ENCODE peak calls at places on chromosome 3, in nine cellular contexts. One of them, this sample, is unnamed.

GRCh38 chr3:123068227-123069020 is 1.6 kb downstream of the PDIA5 start:
- DNase-seq in neural crest cell: no peak
- DNase-seq in head of caudate nucleus: no peak
- DNase-seq in NCI-H1092 treated with DMSO at 0.1 percent for 48 hours: no peak
- DNase-seq in neural progenitor cell: no peak
- DNase-seq in stimulated activated naive CD4-positive, alpha-beta T cell: no peak
- DNase-seq in heart left ventricle: no peak
- DNase-seq in SIG-M5: no peak
- DNase-seq in NCI-H2081: no peak
- DNase-seq in this sample: no peak

GRCh38 chr3:49469037-49469875 is 811 bp upstream of the DAG1 start:
- DNase-seq in neural crest cell: peak; percentile 58
- DNase-seq in head of caudate nucleus: peak; percentile 19
- DNase-seq in NCI-H1092 treated with DMSO at 0.1 percent for 48 hours: no peak
- DNase-seq in neural progenitor cell: peak; percentile 90
- DNase-seq in stimulated activated naive CD4-positive, alpha-beta T cell: no peak
- DNase-seq in heart left ventricle: peak; percentile 92
- DNase-seq in SIG-M5: no peak
- DNase-seq in NCI-H2081: peak; percentile 24
- DNase-seq in this sample: peak; percentile 83

GRCh38 chr3:30511524-30512278 is 94.7 kb upstream of the TGFBR2 start:
- DNase-seq in neural crest cell: no peak
- DNase-seq in head of caudate nucleus: no peak
- DNase-seq in NCI-H1092 treated with DMSO at 0.1 percent for 48 hours: no peak
- DNase-seq in neural progenitor cell: no peak
- DNase-seq in stimulated activated naive CD4-positive, alpha-beta T cell: no peak
- DNase-seq in heart left ventricle: peak; percentile 34
- DNase-seq in SIG-M5: no peak
- DNase-seq in NCI-H2081: no peak
- DNase-seq in this sample: peak; percentile 83

GRCh38 chr3:114775395-114775794 is 371.7 kb downstream of the ZBTB20 start:
- DNase-seq in neural crest cell: no peak
- DNase-seq in head of caudate nucleus: no peak
- DNase-seq in NCI-H1092 treated with DMSO at 0.1 percent for 48 hours: no peak
- DNase-seq in neural progenitor cell: no peak
- DNase-seq in stimulated activated naive CD4-positive, alpha-beta T cell: no peak
- DNase-seq in heart left ventricle: no peak
- DNase-seq in SIG-M5: no peak
- DNase-seq in NCI-H2081: no peak
- DNase-seq in this sample: no peak

GRCh38 chr3:46665763-46666470 is 27.6 kb downstream of the ALS2CL start:
- DNase-seq in neural crest cell: no peak
- DNase-seq in head of caudate nucleus: no peak
- DNase-seq in NCI-H1092 treated with DMSO at 0.1 percent for 48 hours: peak; percentile 52
- DNase-seq in neural progenitor cell: no peak
- DNase-seq in stimulated activated naive CD4-positive, alpha-beta T cell: no peak
- DNase-seq in heart left ventricle: no peak
- DNase-seq in SIG-M5: no peak
- DNase-seq in NCI-H2081: peak; percentile 51
- DNase-seq in this sample: no peak

GRCh38 chr3:117285721-117286120 is 576.1 kb downstream of the TUSC7 start:
- DNase-seq in neural crest cell: no peak
- DNase-seq in head of caudate nucleus: no peak
- DNase-seq in NCI-H1092 treated with DMSO at 0.1 percent for 48 hours: peak; percentile 73
- DNase-seq in neural progenitor cell: no peak
- DNase-seq in stimulated activated naive CD4-positive, alpha-beta T cell: no peak
- DNase-seq in heart left ventricle: no peak
- DNase-seq in SIG-M5: no peak
- DNase-seq in NCI-H2081: no peak
- DNase-seq in this sample: no peak

GRCh38 chr3:126539558-126540250 is 15.7 kb downstream of the CHST13 start:
- DNase-seq in neural crest cell: no peak
- DNase-seq in head of caudate nucleus: no peak
- DNase-seq in NCI-H1092 treated with DMSO at 0.1 percent for 48 hours: no peak
- DNase-seq in neural progenitor cell: no peak
- DNase-seq in stimulated activated naive CD4-positive, alpha-beta T cell: no peak
- DNase-seq in heart left ventricle: peak; percentile 15
- DNase-seq in SIG-M5: no peak
- DNase-seq in NCI-H2081: no peak
- DNase-seq in this sample: no peak

GRCh38 chr3:150373234-150373633 is 34.9 kb upstream of the TSC22D2 start:
- DNase-seq in neural crest cell: no peak
- DNase-seq in head of caudate nucleus: no peak
- DNase-seq in NCI-H1092 treated with DMSO at 0.1 percent for 48 hours: no peak
- DNase-seq in neural progenitor cell: no peak
- DNase-seq in stimulated activated naive CD4-positive, alpha-beta T cell: no peak
- DNase-seq in heart left ventricle: no peak
- DNase-seq in SIG-M5: no peak
- DNase-seq in NCI-H2081: no peak
- DNase-seq in this sample: no peak

GRCh38 chr3:14410501-14411165 is 8.2 kb downstream of the SLC6A6 start:
- DNase-seq in neural crest cell: no peak
- DNase-seq in head of caudate nucleus: no peak
- DNase-seq in NCI-H1092 treated with DMSO at 0.1 percent for 48 hours: no peak
- DNase-seq in neural progenitor cell: no peak
- DNase-seq in stimulated activated naive CD4-positive, alpha-beta T cell: no peak
- DNase-seq in heart left ventricle: no peak
- DNase-seq in SIG-M5: peak; percentile 53
- DNase-seq in NCI-H2081: no peak
- DNase-seq in this sample: peak; percentile 99

GRCh38 chr3:195352895-195353488 is 82.0 kb upstream of the XXYLT1 start:
- DNase-seq in neural crest cell: no peak
- DNase-seq in head of caudate nucleus: no peak
- DNase-seq in NCI-H1092 treated with DMSO at 0.1 percent for 48 hours: no peak
- DNase-seq in neural progenitor cell: no peak
- DNase-seq in stimulated activated naive CD4-positive, alpha-beta T cell: no peak
- DNase-seq in heart left ventricle: no peak
- DNase-seq in SIG-M5: no peak
- DNase-seq in NCI-H2081: no peak
- DNase-seq in this sample: peak; percentile 51

GRCh38 chr3:118968111-118968510 is 66.5 kb downstream of the IGSF11 start:
- DNase-seq in neural crest cell: no peak
- DNase-seq in head of caudate nucleus: no peak
- DNase-seq in NCI-H1092 treated with DMSO at 0.1 percent for 48 hours: no peak
- DNase-seq in neural progenitor cell: peak; percentile 30
- DNase-seq in stimulated activated naive CD4-positive, alpha-beta T cell: no peak
- DNase-seq in heart left ventricle: no peak
- DNase-seq in SIG-M5: no peak
- DNase-seq in NCI-H2081: no peak
- DNase-seq in this sample: no peak

GRCh38 chr3:94303897-94304296 is 241.0 kb downstream of the NSUN3 start:
- DNase-seq in neural crest cell: no peak
- DNase-seq in head of caudate nucleus: no peak
- DNase-seq in NCI-H1092 treated with DMSO at 0.1 percent for 48 hours: no peak
- DNase-seq in neural progenitor cell: peak; percentile 18
- DNase-seq in stimulated activated naive CD4-positive, alpha-beta T cell: no peak
- DNase-seq in heart left ventricle: peak; percentile 35
- DNase-seq in SIG-M5: no peak
- DNase-seq in NCI-H2081: no peak
- DNase-seq in this sample: peak; percentile 3

GRCh38 chr3:190983875-190984274 is 121.4 kb upstream of the GMNC start:
- DNase-seq in neural crest cell: no peak
- DNase-seq in head of caudate nucleus: no peak
- DNase-seq in NCI-H1092 treated with DMSO at 0.1 percent for 48 hours: no peak
- DNase-seq in neural progenitor cell: no peak
- DNase-seq in stimulated activated naive CD4-positive, alpha-beta T cell: no peak
- DNase-seq in heart left ventricle: no peak
- DNase-seq in SIG-M5: no peak
- DNase-seq in NCI-H2081: no peak
- DNase-seq in this sample: no peak

GRCh38 chr3:170054204-170054603 is 16.4 kb downstream of the GPR160 start:
- DNase-seq in neural crest cell: no peak
- DNase-seq in head of caudate nucleus: no peak
- DNase-seq in NCI-H1092 treated with DMSO at 0.1 percent for 48 hours: peak; percentile 2
- DNase-seq in neural progenitor cell: no peak
- DNase-seq in stimulated activated naive CD4-positive, alpha-beta T cell: peak; percentile 41
- DNase-seq in heart left ventricle: no peak
- DNase-seq in SIG-M5: no peak
- DNase-seq in NCI-H2081: no peak
- DNase-seq in this sample: no peak

GRCh38 chr3:61903931-61904657 is 342.7 kb downstream of the PTPRG start:
- DNase-seq in neural crest cell: no peak
- DNase-seq in head of caudate nucleus: no peak
- DNase-seq in NCI-H1092 treated with DMSO at 0.1 percent for 48 hours: peak; percentile 41
- DNase-seq in neural progenitor cell: no peak
- DNase-seq in stimulated activated naive CD4-positive, alpha-beta T cell: no peak
- DNase-seq in heart left ventricle: peak; percentile 35
- DNase-seq in SIG-M5: no peak
- DNase-seq in NCI-H2081: no peak
- DNase-seq in this sample: no peak

GRCh38 chr3:19190602-19191001 is 42.3 kb downstream of the KCNH8 start:
- DNase-seq in neural crest cell: no peak
- DNase-seq in head of caudate nucleus: no peak
- DNase-seq in NCI-H1092 treated with DMSO at 0.1 percent for 48 hours: no peak
- DNase-seq in neural progenitor cell: no peak
- DNase-seq in stimulated activated naive CD4-positive, alpha-beta T cell: no peak
- DNase-seq in heart left ventricle: no peak
- DNase-seq in SIG-M5: no peak
- DNase-seq in NCI-H2081: no peak
- DNase-seq in this sample: no peak

GRCh38 chr3:197736010-197736490 is 654 bp downstream of the RUBCN start:
- DNase-seq in neural crest cell: peak; percentile 5
- DNase-seq in head of caudate nucleus: no peak
- DNase-seq in NCI-H1092 treated with DMSO at 0.1 percent for 48 hours: no peak
- DNase-seq in neural progenitor cell: peak; percentile 54
- DNase-seq in stimulated activated naive CD4-positive, alpha-beta T cell: peak; percentile 55
- DNase-seq in heart left ventricle: no peak
- DNase-seq in SIG-M5: no peak
- DNase-seq in NCI-H2081: no peak
- DNase-seq in this sample: peak; percentile 35

GRCh38 chr3:194560047-194560446 is 73.2 kb downstream of the TMEM44 start:
- DNase-seq in neural crest cell: no peak
- DNase-seq in head of caudate nucleus: no peak
- DNase-seq in NCI-H1092 treated with DMSO at 0.1 percent for 48 hours: no peak
- DNase-seq in neural progenitor cell: no peak
- DNase-seq in stimulated activated naive CD4-positive, alpha-beta T cell: no peak
- DNase-seq in heart left ventricle: no peak
- DNase-seq in SIG-M5: no peak
- DNase-seq in NCI-H2081: no peak
- DNase-seq in this sample: no peak

GRCh38 chr3:163166197-163166596 is 1669.6 kb downstream of the OTOL1 start:
- DNase-seq in neural crest cell: no peak
- DNase-seq in head of caudate nucleus: no peak
- DNase-seq in NCI-H1092 treated with DMSO at 0.1 percent for 48 hours: no peak
- DNase-seq in neural progenitor cell: no peak
- DNase-seq in stimulated activated naive CD4-positive, alpha-beta T cell: no peak
- DNase-seq in heart left ventricle: no peak
- DNase-seq in SIG-M5: no peak
- DNase-seq in NCI-H2081: no peak
- DNase-seq in this sample: no peak

GRCh38 chr3:160150525-160150924 is 74.7 kb upstream of the C3orf80 start:
- DNase-seq in neural crest cell: no peak
- DNase-seq in head of caudate nucleus: no peak
- DNase-seq in NCI-H1092 treated with DMSO at 0.1 percent for 48 hours: no peak
- DNase-seq in neural progenitor cell: no peak
- DNase-seq in stimulated activated naive CD4-positive, alpha-beta T cell: no peak
- DNase-seq in heart left ventricle: no peak
- DNase-seq in SIG-M5: no peak
- DNase-seq in NCI-H2081: no peak
- DNase-seq in this sample: peak; percentile 61

GRCh38 chr3:48672522-48672921 is 9.8 kb upstream of the CELSR3 start:
- DNase-seq in neural crest cell: no peak
- DNase-seq in head of caudate nucleus: no peak
- DNase-seq in NCI-H1092 treated with DMSO at 0.1 percent for 48 hours: no peak
- DNase-seq in neural progenitor cell: no peak
- DNase-seq in stimulated activated naive CD4-positive, alpha-beta T cell: no peak
- DNase-seq in heart left ventricle: no peak
- DNase-seq in SIG-M5: no peak
- DNase-seq in NCI-H2081: no peak
- DNase-seq in this sample: no peak

GRCh38 chr3:77254967-77255831 is 215.3 kb downstream of the ROBO2 start:
- DNase-seq in neural crest cell: peak; percentile 50
- DNase-seq in head of caudate nucleus: no peak
- DNase-seq in NCI-H1092 treated with DMSO at 0.1 percent for 48 hours: peak; percentile 64
- DNase-seq in neural progenitor cell: peak; percentile 80
- DNase-seq in stimulated activated naive CD4-positive, alpha-beta T cell: no peak
- DNase-seq in heart left ventricle: no peak
- DNase-seq in SIG-M5: no peak
- DNase-seq in NCI-H2081: peak; percentile 63
- DNase-seq in this sample: peak; percentile 36

GRCh38 chr3:50112462-50112861 is 23.7 kb downstream of the RBM5 start:
- DNase-seq in neural crest cell: no peak
- DNase-seq in head of caudate nucleus: no peak
- DNase-seq in NCI-H1092 treated with DMSO at 0.1 percent for 48 hours: no peak
- DNase-seq in neural progenitor cell: no peak
- DNase-seq in stimulated activated naive CD4-positive, alpha-beta T cell: no peak
- DNase-seq in heart left ventricle: no peak
- DNase-seq in SIG-M5: no peak
- DNase-seq in NCI-H2081: no peak
- DNase-seq in this sample: no peak

GRCh38 chr3:174376346-174376745 is 482.8 kb upstream of the NAALADL2 start:
- DNase-seq in neural crest cell: no peak
- DNase-seq in head of caudate nucleus: no peak
- DNase-seq in NCI-H1092 treated with DMSO at 0.1 percent for 48 hours: no peak
- DNase-seq in neural progenitor cell: no peak
- DNase-seq in stimulated activated naive CD4-positive, alpha-beta T cell: no peak
- DNase-seq in heart left ventricle: no peak
- DNase-seq in SIG-M5: no peak
- DNase-seq in NCI-H2081: no peak
- DNase-seq in this sample: peak; percentile 41

GRCh38 chr3:4741404-4742307 is 237.6 kb upstream of the BHLHE40 start:
- DNase-seq in neural crest cell: no peak
- DNase-seq in head of caudate nucleus: no peak
- DNase-seq in NCI-H1092 treated with DMSO at 0.1 percent for 48 hours: no peak
- DNase-seq in neural progenitor cell: no peak
- DNase-seq in stimulated activated naive CD4-positive, alpha-beta T cell: no peak
- DNase-seq in heart left ventricle: peak; percentile 59
- DNase-seq in SIG-M5: no peak
- DNase-seq in NCI-H2081: no peak
- DNase-seq in this sample: peak; percentile 99

GRCh38 chr3:45906681-45907220 is 20.4 kb downstream of the CCR9 start:
- DNase-seq in neural crest cell: no peak
- DNase-seq in head of caudate nucleus: no peak
- DNase-seq in NCI-H1092 treated with DMSO at 0.1 percent for 48 hours: no peak
- DNase-seq in neural progenitor cell: peak; percentile 43
- DNase-seq in stimulated activated naive CD4-positive, alpha-beta T cell: no peak
- DNase-seq in heart left ventricle: no peak
- DNase-seq in SIG-M5: no peak
- DNase-seq in NCI-H2081: no peak
- DNase-seq in this sample: peak; percentile 34

GRCh38 chr3:158152186-158152585 is 42.3 kb downstream of the RSRC1 start:
- DNase-seq in neural crest cell: no peak
- DNase-seq in head of caudate nucleus: no peak
- DNase-seq in NCI-H1092 treated with DMSO at 0.1 percent for 48 hours: no peak
- DNase-seq in neural progenitor cell: no peak
- DNase-seq in stimulated activated naive CD4-positive, alpha-beta T cell: no peak
- DNase-seq in heart left ventricle: no peak
- DNase-seq in SIG-M5: no peak
- DNase-seq in NCI-H2081: no peak
- DNase-seq in this sample: peak; percentile 34

GRCh38 chr3:133591271-133591742 is 17.8 kb downstream of the CDV3 start:
- DNase-seq in neural crest cell: no peak
- DNase-seq in head of caudate nucleus: no peak
- DNase-seq in NCI-H1092 treated with DMSO at 0.1 percent for 48 hours: no peak
- DNase-seq in neural progenitor cell: no peak
- DNase-seq in stimulated activated naive CD4-positive, alpha-beta T cell: no peak
- DNase-seq in heart left ventricle: no peak
- DNase-seq in SIG-M5: no peak
- DNase-seq in NCI-H2081: no peak
- DNase-seq in this sample: peak; percentile 69

GRCh38 chr3:7760718-7761117 is 740.9 kb upstream of the LMCD1 start:
- DNase-seq in neural crest cell: no peak
- DNase-seq in head of caudate nucleus: no peak
- DNase-seq in NCI-H1092 treated with DMSO at 0.1 percent for 48 hours: no peak
- DNase-seq in neural progenitor cell: no peak
- DNase-seq in stimulated activated naive CD4-positive, alpha-beta T cell: no peak
- DNase-seq in heart left ventricle: no peak
- DNase-seq in SIG-M5: no peak
- DNase-seq in NCI-H2081: no peak
- DNase-seq in this sample: no peak

GRCh38 chr3:194487289-194488006 is 646 bp upstream of the ATP13A3 start:
- DNase-seq in neural crest cell: no peak
- DNase-seq in head of caudate nucleus: no peak
- DNase-seq in NCI-H1092 treated with DMSO at 0.1 percent for 48 hours: peak; percentile 78
- DNase-seq in neural progenitor cell: peak; percentile 28
- DNase-seq in stimulated activated naive CD4-positive, alpha-beta T cell: peak; percentile 67
- DNase-seq in heart left ventricle: peak; percentile 65
- DNase-seq in SIG-M5: no peak
- DNase-seq in NCI-H2081: peak; percentile 75
- DNase-seq in this sample: no peak

GRCh38 chr3:45437388-45437787 is 49.0 kb downstream of the LARS2 start:
- DNase-seq in neural crest cell: no peak
- DNase-seq in head of caudate nucleus: no peak
- DNase-seq in NCI-H1092 treated with DMSO at 0.1 percent for 48 hours: no peak
- DNase-seq in neural progenitor cell: no peak
- DNase-seq in stimulated activated naive CD4-positive, alpha-beta T cell: no peak
- DNase-seq in heart left ventricle: no peak
- DNase-seq in SIG-M5: no peak
- DNase-seq in NCI-H2081: no peak
- DNase-seq in this sample: no peak